ENCODE peak calls at places on chromosome 7, in six cellular contexts. One of them, this sample, is unnamed.

GRCh38 chr7:76368190-76368589 is 9.4 kb upstream of the YWHAG start:
- ATAC-seq in GM12878: no peak
- ATAC-seq in HepG2: no peak
- ATAC-seq in upper lobe of left lung: no peak
- ATAC-seq in K562: no peak
- ATAC-seq in A549: no peak
- ATAC-seq in this sample: no peak

GRCh38 chr7:66815976-66816375 is 75.4 kb downstream of the RABGEF1 start:
- ATAC-seq in K562: no peak
- ATAC-seq in HepG2: peak; percentile 37
- ATAC-seq in A549: peak; percentile 11
- ATAC-seq in upper lobe of left lung: no peak
- ATAC-seq in GM12878: no peak
- ATAC-seq in this sample: no peak

GRCh38 chr7:132882714-132883428 is 199.0 kb downstream of the CHCHD3 start:
- ATAC-seq in GM12878: peak; percentile 92
- ATAC-seq in upper lobe of left lung: no peak
- ATAC-seq in K562: peak; percentile 88
- ATAC-seq in A549: no peak
- ATAC-seq in HepG2: no peak
- ATAC-seq in this sample: no peak

GRCh38 chr7:73983437-73984164 is 44.4 kb upstream of the ELN start:
- ATAC-seq in HepG2: no peak
- ATAC-seq in A549: no peak
- ATAC-seq in K562: peak; percentile 35
- ATAC-seq in GM12878: no peak
- ATAC-seq in upper lobe of left lung: no peak
- ATAC-seq in this sample: no peak

GRCh38 chr7:65390588-65390987 is 16.9 kb downstream of the ZNF92 start:
- ATAC-seq in A549: no peak
- ATAC-seq in K562: peak; percentile 41
- ATAC-seq in HepG2: peak; percentile 69
- ATAC-seq in upper lobe of left lung: no peak
- ATAC-seq in GM12878: peak; percentile 98
- ATAC-seq in this sample: no peak

GRCh38 chr7:129426482-129426881 is 7.8 kb upstream of the STRIP2 start:
- ATAC-seq in K562: no peak
- ATAC-seq in GM12878: no peak
- ATAC-seq in HepG2: no peak
- ATAC-seq in A549: no peak
- ATAC-seq in upper lobe of left lung: no peak
- ATAC-seq in this sample: no peak

GRCh38 chr7:6700793-6701192 is 6.0 kb downstream of the ZNF12 start:
- ATAC-seq in K562: no peak
- ATAC-seq in A549: no peak
- ATAC-seq in HepG2: no peak
- ATAC-seq in GM12878: no peak
- ATAC-seq in upper lobe of left lung: no peak
- ATAC-seq in this sample: no peak

GRCh38 chr7:26292768-26293560 is 1.3 kb downstream of the SNX10 start:
- ATAC-seq in upper lobe of left lung: peak; percentile 56
- ATAC-seq in A549: no peak
- ATAC-seq in GM12878: peak; percentile 24
- ATAC-seq in HepG2: peak; percentile 72
- ATAC-seq in K562: peak; percentile 11
- ATAC-seq in this sample: no peak

GRCh38 chr7:135712796-135713195 is 15.2 kb downstream of the SLC13A4 start:
- ATAC-seq in A549: no peak
- ATAC-seq in HepG2: no peak
- ATAC-seq in K562: no peak
- ATAC-seq in upper lobe of left lung: no peak
- ATAC-seq in GM12878: no peak
- ATAC-seq in this sample: no peak

GRCh38 chr7:7099584-7100014 is 82.7 kb upstream of the C1GALT1 start:
- ATAC-seq in HepG2: peak; percentile 93
- ATAC-seq in A549: peak; percentile 84
- ATAC-seq in GM12878: no peak
- ATAC-seq in upper lobe of left lung: peak; percentile 89
- ATAC-seq in K562: peak; percentile 71
- ATAC-seq in this sample: peak; percentile 86

GRCh38 chr7:98771519-98772241 is 98.1 kb downstream of the TMEM130 start:
- ATAC-seq in K562: no peak
- ATAC-seq in HepG2: peak; percentile 87
- ATAC-seq in upper lobe of left lung: no peak
- ATAC-seq in GM12878: peak; percentile 76
- ATAC-seq in A549: peak; percentile 40
- ATAC-seq in this sample: no peak

GRCh38 chr7:40833541-40834234 is 698.9 kb downstream of the SUGCT start:
- ATAC-seq in HepG2: no peak
- ATAC-seq in upper lobe of left lung: no peak
- ATAC-seq in GM12878: peak; percentile 44
- ATAC-seq in A549: no peak
- ATAC-seq in K562: no peak
- ATAC-seq in this sample: peak; percentile 32

GRCh38 chr7:135974667-135975066 is 2.5 kb downstream of the MTPN start:
- ATAC-seq in A549: no peak
- ATAC-seq in K562: no peak
- ATAC-seq in GM12878: peak; percentile 7
- ATAC-seq in HepG2: no peak
- ATAC-seq in upper lobe of left lung: no peak
- ATAC-seq in this sample: no peak

GRCh38 chr7:37666026-37666780 is 17.4 kb upstream of the GPR141 start:
- ATAC-seq in A549: peak; percentile 92
- ATAC-seq in upper lobe of left lung: no peak
- ATAC-seq in K562: no peak
- ATAC-seq in HepG2: no peak
- ATAC-seq in GM12878: no peak
- ATAC-seq in this sample: no peak

GRCh38 chr7:116854132-116854531 is 8.3 kb upstream of the CAPZA2 start:
- ATAC-seq in HepG2: no peak
- ATAC-seq in upper lobe of left lung: no peak
- ATAC-seq in K562: no peak
- ATAC-seq in GM12878: no peak
- ATAC-seq in A549: no peak
- ATAC-seq in this sample: no peak

GRCh38 chr7:69749358-69749757 is 151.1 kb downstream of the AUTS2 start:
- ATAC-seq in HepG2: no peak
- ATAC-seq in GM12878: no peak
- ATAC-seq in K562: no peak
- ATAC-seq in upper lobe of left lung: no peak
- ATAC-seq in A549: no peak
- ATAC-seq in this sample: no peak

GRCh38 chr7:7274782-7275181 is 92.4 kb downstream of the C1GALT1 start:
- ATAC-seq in HepG2: no peak
- ATAC-seq in K562: peak; percentile 68
- ATAC-seq in upper lobe of left lung: no peak
- ATAC-seq in GM12878: no peak
- ATAC-seq in A549: no peak
- ATAC-seq in this sample: no peak

GRCh38 chr7:147276783-147277370 is 1160.3 kb downstream of the CNTNAP2 start:
- ATAC-seq in K562: no peak
- ATAC-seq in HepG2: no peak
- ATAC-seq in upper lobe of left lung: no peak
- ATAC-seq in GM12878: no peak
- ATAC-seq in A549: no peak
- ATAC-seq in this sample: no peak

GRCh38 chr7:128791968-128792319 is at the start of gene CCDC136:
- ATAC-seq in K562: peak; percentile 7
- ATAC-seq in A549: no peak
- ATAC-seq in HepG2: peak; percentile 13
- ATAC-seq in GM12878: no peak
- ATAC-seq in upper lobe of left lung: no peak
- ATAC-seq in this sample: no peak

GRCh38 chr7:130733866-130734524 is at the start of gene KLF14:
- ATAC-seq in K562: peak; percentile 77
- ATAC-seq in HepG2: no peak
- ATAC-seq in upper lobe of left lung: no peak
- ATAC-seq in A549: peak; percentile 59
- ATAC-seq in GM12878: peak; percentile 68
- ATAC-seq in this sample: peak; percentile 39

DNA sequence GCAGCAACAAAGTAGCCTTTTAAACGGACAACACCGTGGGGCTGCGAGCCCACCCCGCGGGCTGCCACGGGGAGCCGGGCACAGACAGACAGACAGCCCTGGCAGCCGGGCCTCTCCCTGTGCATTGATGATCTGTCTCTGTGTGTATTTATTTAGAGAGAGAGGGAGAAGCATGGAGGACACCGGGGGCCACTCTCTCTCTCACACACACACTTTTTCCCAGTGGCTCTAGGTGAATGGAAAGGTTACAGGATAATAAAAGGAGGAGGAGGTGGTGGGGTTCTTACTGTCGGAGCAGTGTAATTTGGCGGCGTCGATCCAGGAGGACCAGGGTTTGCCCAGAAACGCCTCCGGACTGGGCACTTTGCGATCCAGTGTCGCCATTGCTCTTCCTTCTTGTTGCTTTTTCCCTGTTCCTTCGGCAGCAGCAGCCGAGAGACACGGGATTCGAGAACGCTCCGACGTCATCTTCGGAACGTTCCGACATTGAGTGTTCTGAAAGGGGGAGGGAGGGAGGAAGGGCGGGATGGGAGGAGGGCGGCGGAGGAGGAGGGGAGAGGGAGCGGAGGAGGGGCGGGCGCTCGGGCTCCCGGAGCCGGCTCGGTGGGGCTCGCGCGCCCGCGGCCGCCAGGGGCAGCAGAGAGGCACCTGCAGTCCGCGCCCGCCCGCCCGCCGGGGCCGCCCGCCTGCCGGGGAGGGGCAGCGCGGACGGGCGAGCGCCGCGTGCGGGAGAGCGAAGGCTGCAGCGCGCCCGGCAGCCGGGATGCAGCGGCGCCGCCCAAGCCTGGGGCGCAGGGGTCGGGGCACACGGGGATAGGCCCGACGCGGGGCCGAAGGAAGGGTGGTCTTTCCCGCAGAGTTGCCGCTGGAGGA is at the start of gene ATXN7L1:
- ATAC-seq in K562: peak; percentile 95
- ATAC-seq in HepG2: peak; percentile 89
- ATAC-seq in GM12878: peak; percentile 99
- ATAC-seq in upper lobe of left lung: peak; percentile 96
- ATAC-seq in A549: peak; percentile 86
- ATAC-seq in this sample: peak; percentile 94
- TF ChIP-seq POLR2A in K562: peak; percentile 93
- TF ChIP-seq POLR2A in HepG2: peak; percentile 70
- TF ChIP-seq POLR2A in GM12878: peak; percentile 25
- TF ChIP-seq POLR2A in upper lobe of left lung: no peak
- TF ChIP-seq POLR2A in A549: peak; percentile 86
- TF ChIP-seq POLR2A in this sample: peak; percentile 33

DNA sequence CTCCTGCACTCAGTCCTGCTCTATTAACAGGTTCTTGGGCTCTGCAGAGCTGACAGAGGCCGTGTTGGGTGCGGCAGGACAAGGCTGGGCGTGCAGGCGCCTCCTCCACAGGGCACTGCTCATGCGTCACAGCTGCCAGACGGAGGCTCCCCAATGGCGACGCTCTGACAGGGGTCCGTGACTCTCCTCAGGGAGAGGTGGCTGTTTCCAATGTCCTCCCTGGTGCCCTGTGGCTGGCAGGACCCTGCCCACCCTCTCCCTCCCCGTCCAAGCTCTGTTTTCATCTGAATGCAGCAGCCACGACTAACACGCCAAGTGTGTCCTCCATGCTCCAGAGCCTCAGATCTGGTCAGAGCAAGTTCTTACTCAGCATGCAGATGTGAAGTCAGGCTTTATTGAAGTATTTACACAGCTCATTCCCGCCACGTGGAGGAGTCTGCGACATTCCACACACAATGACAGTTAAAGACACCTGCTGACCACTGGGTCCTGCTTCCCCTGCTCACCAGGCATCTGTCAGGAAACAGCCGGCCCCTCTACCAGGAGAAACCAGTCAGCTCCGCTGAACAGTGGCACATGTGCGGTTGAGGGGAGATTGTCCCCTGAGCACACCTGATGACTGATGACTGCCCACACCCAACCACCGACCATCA is 116.7 kb downstream of the VIPR2 start:
- ATAC-seq in GM12878: no peak
- ATAC-seq in HepG2: no peak
- ATAC-seq in K562: no peak
- ATAC-seq in upper lobe of left lung: no peak
- ATAC-seq in A549: no peak
- ATAC-seq in this sample: no peak
- TF ChIP-seq EP300 in GM12878: no peak
- TF ChIP-seq EP300 in HepG2: no peak
- TF ChIP-seq EP300 in K562: no peak
- TF ChIP-seq EP300 in upper lobe of left lung: no peak
- TF ChIP-seq EP300 in A549: no peak
- TF ChIP-seq EP300 in this sample: no peak

DNA sequence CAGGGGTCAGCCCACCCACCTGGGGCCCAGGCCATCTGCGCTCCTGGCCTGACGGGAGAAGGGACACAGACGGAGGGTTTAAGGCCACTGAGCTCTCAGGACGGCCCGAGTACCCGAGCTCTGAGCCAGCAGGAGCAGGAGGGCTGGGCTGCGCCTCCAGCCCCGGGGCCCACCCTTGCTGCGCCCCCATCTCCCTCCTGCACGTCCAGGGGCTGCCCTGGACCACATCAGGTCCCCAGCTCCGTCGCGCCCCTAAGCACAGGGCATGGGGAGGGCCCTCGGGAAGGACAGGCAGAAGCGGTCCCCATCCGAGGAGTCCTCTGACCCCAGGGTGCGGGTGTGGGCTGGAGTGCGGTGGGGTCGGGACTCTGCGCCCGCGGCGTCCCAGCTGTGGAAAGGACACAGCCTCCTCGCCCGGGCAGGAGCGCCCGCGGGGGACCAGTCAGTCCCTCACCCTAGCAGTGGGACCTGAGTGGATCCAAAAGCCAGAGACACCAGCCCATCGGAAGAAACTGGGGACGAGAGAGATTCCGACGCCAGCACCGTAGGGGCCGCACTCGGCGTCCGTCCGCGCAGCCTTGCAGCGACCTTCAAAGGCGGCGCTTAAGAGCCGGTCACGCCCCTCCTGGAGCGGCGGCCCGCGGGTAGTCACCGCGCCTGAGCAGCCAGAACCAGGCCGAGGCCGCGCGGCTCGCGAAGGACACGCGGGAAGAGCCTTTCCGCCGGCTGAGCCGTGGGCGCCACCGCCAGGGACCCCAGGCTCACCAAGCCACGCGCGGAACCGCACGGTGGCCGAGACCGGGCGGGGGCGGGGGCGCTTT is 15.9 kb downstream of the CAMK2B start:
- ATAC-seq in upper lobe of left lung: peak; percentile 10
- ATAC-seq in K562: peak; percentile 97
- ATAC-seq in HepG2: peak; percentile 87
- ATAC-seq in GM12878: peak; percentile 54
- ATAC-seq in A549: no peak
- ATAC-seq in this sample: peak; percentile 87
- TF ChIP-seq POLR2A in upper lobe of left lung: no peak
- TF ChIP-seq POLR2A in K562: no peak
- TF ChIP-seq POLR2A in HepG2: no peak
- TF ChIP-seq POLR2A in GM12878: no peak
- TF ChIP-seq POLR2A in A549: no peak
- TF ChIP-seq POLR2A in this sample: no peak

GRCh38 chr7:95776561-95777185 is 4.3 kb downstream of the DYNC1I1 start:
- ATAC-seq in K562: no peak
- ATAC-seq in upper lobe of left lung: no peak
- ATAC-seq in GM12878: no peak
- ATAC-seq in A549: no peak
- ATAC-seq in HepG2: no peak
- ATAC-seq in this sample: no peak

GRCh38 chr7:95777266-95777665 is 4.9 kb downstream of the DYNC1I1 start:
- ATAC-seq in upper lobe of left lung: no peak
- ATAC-seq in K562: no peak
- ATAC-seq in GM12878: no peak
- ATAC-seq in HepG2: no peak
- ATAC-seq in A549: no peak
- ATAC-seq in this sample: no peak

GRCh38 chr7:95772298-95772770 is at the start of gene DYNC1I1:
- ATAC-seq in upper lobe of left lung: peak; percentile 86
- ATAC-seq in A549: peak; percentile 90
- ATAC-seq in K562: peak; percentile 99
- ATAC-seq in HepG2: peak; percentile 97
- ATAC-seq in GM12878: peak; percentile 94
- ATAC-seq in this sample: peak; percentile 90

GRCh38 chr7:95772771-95773581 is 622 bp downstream of the DYNC1I1 start:
- ATAC-seq in K562: peak; percentile 12
- ATAC-seq in upper lobe of left lung: peak; percentile 52
- ATAC-seq in HepG2: peak; percentile 45
- ATAC-seq in GM12878: peak; percentile 38
- ATAC-seq in A549: peak; percentile 14
- ATAC-seq in this sample: peak; percentile 71
- TF ChIP-seq EP300 in K562: no peak
- TF ChIP-seq EP300 in upper lobe of left lung: no peak
- TF ChIP-seq EP300 in HepG2: no peak
- TF ChIP-seq EP300 in GM12878: no peak
- TF ChIP-seq EP300 in A549: no peak
- TF ChIP-seq EP300 in this sample: no peak